ENCODE peak calls at places on chromosomes 4 and X, in four cellular contexts. B is HCT116, I is fibroblast of lung, J is H9. Y is an unnamed sample.

GRCh38 chrX:129188223-129188622 is 335.1 kb downstream of the SMARCA1 start:
- DNase-seq in B (no peak), I (no peak), J (peak; percentile 80), Y (no peak)

GRCh38 chrX:20231598-20231997 is 35.1 kb downstream of the RPS6KA3 start:
- DNase-seq in B (no peak), I (peak; percentile 16), J (no peak), Y (peak; percentile 58)

GRCh38 chrX:17635231-17635630 is 102.1 kb upstream of the SCML1 start:
- DNase-seq in B (no peak), I (peak; percentile 58), J (peak; percentile 89), Y (no peak)

GRCh38 chr4:30399476-30399875 is 320.7 kb upstream of the PCDH7 start:
- DNase-seq in B (no peak), I (no peak), J (no peak), Y (no peak)

GRCh38 chr4:146237092-146237491 is 22.8 kb downstream of the REELD1 start:
- DNase-seq in B (no peak), I (no peak), J (no peak), Y (no peak)

GRCh38 chrX:131544218-131544617 is 344 bp downstream of the OR13H1 start:
- DNase-seq in B (no peak), I (no peak), J (peak; percentile 23), Y (no peak)

GRCh38 chr4:157576671-157577070 is 356.1 kb downstream of the GRIA2 start:
- DNase-seq in B (no peak), I (no peak), J (no peak), Y (no peak)

GRCh38 chr4:189322426-189322825 is 618.2 kb upstream of the FRG1 start:
- DNase-seq in B (no peak), I (no peak), J (no peak), Y (no peak)

GRCh38 chr4:127965803-127966175 is 583 bp downstream of the ABHD18 start:
- DNase-seq in B (peak; percentile 52), I (peak; percentile 21), J (peak; percentile 75), Y (peak; percentile 33)

GRCh38 chr4:986428-986948 is 356 bp upstream of the IDUA start:
- DNase-seq in B (no peak), I (no peak), J (no peak), Y (no peak)

GRCh38 chr4:147943159-147943638 is 211.3 kb downstream of the ARHGAP10 start:
- DNase-seq in B (no peak), I (peak; percentile 7), J (no peak), Y (no peak)

GRCh38 chr4:142434519-142435224 is 411.4 kb downstream of the INPP4B start:
- DNase-seq in B (peak; percentile 4), I (no peak), J (peak; percentile 36), Y (no peak)

GRCh38 chr4:142440093-142440492 is 406.0 kb downstream of the INPP4B start:
- DNase-seq in B (no peak), I (peak; percentile 47), J (no peak), Y (no peak)

GRCh38 chr4:142435599-142436235 is 410.4 kb downstream of the INPP4B start:
- DNase-seq in B (no peak), I (no peak), J (peak; percentile 75), Y (no peak)
- H3K27ac ChIP-seq in B (peak overlapping the region; percentile 11), I (no peak overlapping the region), J (no peak overlapping the region), Y (no peak overlapping the region)

GRCh38 chrX:54044877-54045328 is 630 bp upstream of the PHF8 start:
- DNase-seq in B (no peak), I (no peak), J (no peak), Y (no peak)
- H2AFZ ChIP-seq in B (no peak overlapping the region), I (peak overlapping the region; percentile 75), J (no peak overlapping the region), Y (peak overlapping the region; percentile 97)

DNA sequence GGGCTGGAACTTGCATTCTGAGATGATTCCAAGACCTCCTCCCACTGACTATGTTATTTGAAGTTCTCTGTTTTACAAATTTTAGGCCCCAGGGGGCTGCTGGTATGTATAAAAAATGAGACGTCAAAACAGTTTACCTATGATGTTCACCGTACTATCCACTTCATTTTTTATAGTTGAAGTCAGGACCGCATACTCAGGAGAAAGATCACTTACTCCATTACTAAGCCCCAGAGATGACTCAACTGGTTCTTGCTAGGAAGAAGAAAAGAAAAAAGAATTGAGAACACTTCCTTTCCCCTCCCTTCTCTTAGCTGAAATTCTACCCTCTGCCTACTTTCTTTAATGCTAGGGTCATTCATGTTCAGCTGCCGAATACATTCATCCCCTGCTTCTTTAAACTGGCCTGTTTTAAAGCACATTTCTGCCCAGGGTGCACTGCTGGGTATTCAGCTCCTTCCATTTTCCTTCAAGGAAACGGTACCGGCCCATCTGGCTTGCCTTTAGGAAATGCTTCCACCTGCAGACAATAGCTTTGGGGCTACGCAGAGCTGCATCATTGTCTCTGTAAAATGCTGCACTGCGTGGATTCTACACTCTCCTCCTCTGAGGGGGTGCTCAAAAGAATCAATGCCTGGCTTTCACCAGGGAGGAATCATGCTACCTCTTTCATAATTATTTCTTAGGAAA is 66.2 kb downstream of the IRF2 start:
- DNase-seq in B (no peak), I (peak; percentile 94), J (no peak), Y (peak; percentile 85)
- H3K27ac ChIP-seq in B (no peak overlapping the region), I (no peak overlapping the region), J (peak overlapping the region; percentile 7), Y (peak overlapping the region; percentile 29)

GRCh38 chr4:187547281-187547680 is 448.3 kb upstream of the ZFP42 start:
- DNase-seq in B (no peak), I (no peak), J (no peak), Y (no peak)
- H2AFZ ChIP-seq in B (no peak overlapping the region), I (peak overlapping the region; percentile 3), J (no peak overlapping the region), Y (peak overlapping the region; percentile 66)